ENCODE peak calls at places on chromosome 12, in nine cellular contexts. E is suprapubic skin, Z is nephron progenitor cell, Q is GM12878, P is cardiac muscle cell, S is SK-N-SH, M is tibial artery, T is AG10803, D is natural killer cell. H is an unnamed sample.

GRCh38 chr12:72493390-72493789 is 221.2 kb downstream of the TRHDE start:
- DNase-seq in Q (no peak), E (no peak), P (peak; percentile 16), Z (no peak), M (no peak), T (no peak), S (no peak), D (no peak), H (no peak)

GRCh38 chr12:106282457-106283097 is 20.0 kb upstream of the TCP11L2 start:
- DNase-seq in Q (no peak), E (no peak), D (no peak), M (no peak), S (peak; percentile 58), P (peak; percentile 75), T (peak; percentile 65), Z (peak; percentile 39), H (peak; percentile 48)

GRCh38 chr12:47819902-47820630 is at the start of gene HDAC7:
- DNase-seq in E (peak; percentile 93), P (peak; percentile 95), Q (no peak), Z (peak; percentile 72), T (peak; percentile 88), D (peak; percentile 51), S (peak; percentile 97), M (peak; percentile 93), H (peak; percentile 90)

GRCh38 chr12:103742349-103742784 is 98.7 kb downstream of the NT5DC3 start:
- DNase-seq in M (no peak), E (no peak), Q (no peak), Z (no peak), D (no peak), P (peak; percentile 37), S (peak; percentile 28), T (peak; percentile 18), H (no peak)

GRCh38 chr12:39606712-39607423 is 12.7 kb downstream of the ABCD2 start:
- DNase-seq in S (no peak), T (no peak), P (no peak), D (no peak), Z (no peak), Q (no peak), M (no peak), E (no peak), H (no peak)

GRCh38 chr12:89259831-89260230 is 92.5 kb downstream of the DUSP6 start:
- DNase-seq in T (no peak), S (no peak), P (no peak), Z (no peak), M (no peak), Q (no peak), D (no peak), E (no peak), H (no peak)

GRCh38 chr12:64480148-64480547 is 28.2 kb downstream of the TBK1 start:
- DNase-seq in Z (no peak), P (peak; percentile 33), Q (no peak), M (no peak), T (peak; percentile 67), D (no peak), S (no peak), E (no peak), H (no peak)

GRCh38 chr12:67726868-67727267 is 78.3 kb downstream of the DYRK2 start:
- DNase-seq in P (no peak), D (no peak), Q (no peak), E (no peak), T (no peak), S (no peak), Z (no peak), M (no peak), H (no peak)

GRCh38 chr12:125140239-125140917 is 75.1 kb downstream of the AACS start:
- DNase-seq in D (no peak), Q (no peak), S (no peak), T (peak; percentile 13), Z (no peak), M (no peak), E (no peak), P (no peak), H (peak; percentile 9)

GRCh38 chr12:96814200-96814599 is 92.9 kb upstream of the NEDD1 start:
- DNase-seq in S (no peak), Q (no peak), Z (no peak), P (no peak), E (no peak), D (no peak), M (no peak), T (no peak), H (no peak)

GRCh38 chr12:64558754-64559153 is 51.5 kb upstream of the RASSF3 start:
- DNase-seq in Z (no peak), Q (no peak), P (no peak), D (no peak), E (no peak), T (no peak), M (no peak), S (no peak), H (no peak)

GRCh38 chr12:130713581-130713991 is 2.5 kb downstream of the RIMBP2 start:
- DNase-seq in E (no peak), S (peak; percentile 51), Q (no peak), Z (no peak), M (no peak), P (no peak), T (no peak), D (no peak), H (no peak)

GRCh38 chr12:130714091-130714590 is 2.0 kb downstream of the RIMBP2 start:
- DNase-seq in E (no peak), P (no peak), Z (no peak), S (peak; percentile 60), T (no peak), M (no peak), Q (no peak), D (no peak), H (no peak)

GRCh38 chr12:130715996-130716917 is at the start of gene RIMBP2:
- DNase-seq in M (no peak), E (no peak), S (peak; percentile 62), D (no peak), Z (peak; percentile 77), Q (no peak), T (peak; percentile 13), P (peak; percentile 9), H (no peak)

GRCh38 chr12:130715150-130715995 is 726 bp downstream of the RIMBP2 start:
- DNase-seq in P (no peak), Q (no peak), Z (peak; percentile 49), E (no peak), S (peak; percentile 70), D (no peak), T (no peak), M (no peak), H (no peak)

GRCh38 chr12:130714591-130715149 is 1.4 kb downstream of the RIMBP2 start:
- DNase-seq in S (peak; percentile 78), Z (peak; percentile 47), P (no peak), M (no peak), T (no peak), Q (no peak), D (no peak), E (no peak), H (no peak)
- TF ChIP-seq CTCF in S (no peak), Z (no peak), P (no peak), M (no peak), T (no peak), Q (no peak), D (no peak), E (no peak), H (no peak)

GRCh38 chr12:53051058-53051880 is 1.4 kb downstream of the TNS2 start:
- DNase-seq in E (peak; percentile 92), P (peak; percentile 77), D (no peak), S (no peak), Q (no peak), Z (peak; percentile 44), M (peak; percentile 96), T (peak; percentile 74), H (no peak)
- TF ChIP-seq CTCF in E (peak; percentile 44), P (peak; percentile 13), D (no peak), S (no peak), Q (no peak), Z (peak; percentile 13), M (peak; percentile 83), T (peak; percentile 29), H (no peak)

GRCh38 chr12:11958216-11959091 is 112.3 kb upstream of the BCL2L14 start:
- DNase-seq in T (peak; percentile 93), Z (no peak), M (no peak), Q (no peak), E (no peak), P (peak; percentile 92), D (peak; percentile 27), S (no peak), H (no peak)
- TF ChIP-seq CTCF in T (peak; percentile 39), Z (no peak), M (no peak), Q (no peak), E (no peak), P (no peak), D (no peak), S (no peak), H (no peak)

DNA sequence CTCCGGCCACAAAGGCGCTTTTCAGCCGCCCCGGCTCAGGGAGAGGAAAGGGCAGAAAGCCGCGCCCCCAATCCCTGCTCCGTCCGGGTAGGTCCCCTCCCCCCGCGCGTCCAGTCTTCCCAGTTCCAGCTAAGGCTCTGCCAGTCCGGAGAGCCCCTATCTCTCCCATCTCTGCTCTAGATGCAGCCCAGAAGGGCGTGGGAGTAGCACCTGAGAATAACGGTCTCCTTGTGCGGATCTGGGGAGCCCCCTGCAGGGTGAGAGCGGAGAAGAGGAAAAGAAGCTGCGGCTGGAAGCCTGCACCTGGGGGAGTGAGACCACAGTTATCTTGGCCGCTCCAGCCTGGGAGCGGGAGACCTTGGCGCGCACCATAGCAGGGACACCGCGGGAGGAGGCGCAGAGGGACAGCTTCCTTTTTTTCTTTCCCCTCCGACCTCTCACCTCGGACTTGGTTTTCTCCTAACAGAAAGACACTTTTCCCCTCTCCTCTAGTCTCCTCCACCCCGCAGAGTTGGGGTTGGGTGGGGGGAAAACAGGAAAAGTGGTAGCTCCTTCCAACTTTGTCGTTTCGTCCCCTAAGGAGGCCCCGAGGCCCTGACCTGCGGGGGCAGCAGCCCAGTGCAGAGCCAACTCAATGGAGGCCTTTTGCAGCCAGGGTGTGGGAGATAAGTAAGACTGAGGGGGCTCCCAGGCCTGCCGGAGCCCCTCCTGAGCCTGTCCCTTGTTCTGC is 2.4 kb downstream of the DHH start:
- DNase-seq in Z (peak; percentile 65), D (no peak), E (no peak), T (no peak), Q (no peak), S (peak; percentile 77), M (no peak), P (peak; percentile 66), H (peak; percentile 64)
- TF ChIP-seq CTCF in Z (peak; percentile 41), D (no peak), E (peak; percentile 17), T (peak; percentile 44), Q (peak; percentile 45), S (peak; percentile 53), M (no peak), P (peak; percentile 66), H (peak; percentile 14)

DNA sequence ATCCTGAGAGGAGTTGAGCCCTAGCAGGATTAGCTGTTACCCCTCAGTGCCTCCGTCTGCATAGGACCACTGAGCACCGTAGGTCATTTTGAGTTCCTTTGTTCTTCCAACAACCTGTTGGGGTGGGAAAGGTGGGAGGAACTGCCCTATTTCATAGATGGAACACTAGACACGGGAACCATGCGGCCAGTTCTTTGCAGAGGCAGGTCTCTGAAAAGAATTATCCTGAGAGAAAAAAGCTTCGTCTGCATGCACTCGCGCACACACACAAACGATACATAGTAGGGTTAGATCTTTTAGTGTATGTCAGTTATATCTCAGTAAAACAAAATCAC is 28.5 kb downstream of the TRAFD1 start:
- DNase-seq in D (no peak), T (no peak), E (no peak), P (no peak), Z (no peak), Q (no peak), S (no peak), M (no peak), H (no peak)
- TF ChIP-seq CTCF in D (no peak), T (no peak), E (no peak), P (no peak), Z (no peak), Q (no peak), S (no peak), M (no peak), H (no peak)

H was measured in endothelial cell.